ENCODE peak calls at places on chromosomes 4 and X, in five cellular contexts. E is GM06990, S is GM10248, L is thoracic aorta, F is IMR-90. Y is an unnamed sample.

GRCh38 chr4:176277162-176277904 is 8.3 kb upstream of the ASB5 start:
- DNase-seq in L (no peak), E (no peak), S (peak; percentile 34), F (peak; percentile 71), Y (peak; percentile 38)

GRCh38 chr4:32163125-32163524 is 1443.0 kb downstream of the PCDH7 start:
- DNase-seq in F (no peak), S (no peak), E (no peak), L (no peak), Y (no peak)

GRCh38 chr4:183987987-183988392 is 82.9 kb downstream of the STOX2 start:
- DNase-seq in L (peak; percentile 43), F (peak; percentile 95), E (no peak), S (no peak), Y (no peak)

GRCh38 chrX:24465524-24465850 is 401 bp downstream of the PDK3 start:
- DNase-seq in S (no peak), F (no peak), L (no peak), E (no peak), Y (peak; percentile 4)

GRCh38 chrX:30302957-30303356 is 6.2 kb downstream of the NR0B1 start:
- DNase-seq in S (no peak), L (no peak), E (no peak), F (no peak), Y (no peak)

GRCh38 chr4:88610771-88611170 is 18.5 kb downstream of the HERC3 start:
- DNase-seq in L (peak; percentile 41), F (peak; percentile 31), E (no peak), S (no peak), Y (no peak)

GRCh38 chrX:76454456-76454927 is 27.0 kb downstream of the MAGEE1 start:
- DNase-seq in F (peak; percentile 9), S (no peak), E (peak; percentile 7), L (no peak), Y (peak; percentile 5)

GRCh38 chr4:155906554-155907247 is 3.2 kb downstream of the TDO2 start:
- DNase-seq in L (no peak), S (no peak), E (no peak), F (peak; percentile 99), Y (no peak)

GRCh38 chr4:73816814-73817213 is 19.7 kb upstream of the CXCL6 start:
- DNase-seq in E (no peak), L (no peak), S (no peak), F (peak; percentile 89), Y (no peak)

DNA sequence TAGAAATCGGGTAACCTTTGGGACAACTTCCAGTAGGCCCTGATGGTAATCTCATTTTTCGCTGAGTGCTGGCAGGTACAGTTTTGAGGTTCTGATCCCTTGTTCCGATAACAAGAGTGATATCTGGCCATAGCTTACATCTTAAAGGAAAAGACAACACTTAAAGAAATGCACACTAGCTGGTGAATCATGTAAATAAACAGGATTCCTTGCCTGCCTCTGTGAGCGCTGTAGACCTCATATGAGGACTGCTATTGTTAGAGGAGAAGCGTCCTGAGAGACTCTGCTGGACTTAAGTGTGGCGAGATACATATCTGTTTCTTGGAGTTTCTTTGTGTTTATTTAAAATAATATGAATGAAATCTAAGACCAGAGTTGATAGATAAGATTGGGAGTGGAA is 149.3 kb upstream of the SLC4A4 start:
- DNase-seq in F (peak; percentile 86), E (no peak), S (no peak), L (no peak), Y (no peak)
- TF ChIP-seq CTCF in F (peak; percentile 42), E (no peak), S (no peak), L (no peak), Y (no peak)

DNA sequence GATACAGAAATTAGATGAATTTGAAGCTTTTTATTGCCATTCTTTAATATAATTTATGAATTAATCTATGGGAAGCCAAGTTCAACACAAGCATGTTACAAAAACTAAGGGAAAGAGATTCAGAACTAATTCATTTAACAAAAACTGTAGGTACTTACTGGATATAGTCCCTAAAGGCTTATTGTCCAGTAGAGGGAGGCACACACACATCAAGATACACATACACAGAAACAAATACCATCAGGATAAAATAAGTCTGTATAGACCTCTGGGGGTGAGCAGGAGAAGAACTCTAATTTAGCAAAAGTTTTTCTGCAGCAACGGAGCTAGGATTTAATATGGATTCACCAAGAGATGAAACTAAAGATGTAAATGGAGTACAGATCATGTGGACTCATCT is 83.0 kb upstream of the IL13RA1 start:
- DNase-seq in L (no peak), S (no peak), F (peak; percentile 68), E (no peak), Y (peak; percentile 1)
- TF ChIP-seq CTCF in L (no peak), S (peak; percentile 16), F (peak; percentile 63), E (peak; percentile 25), Y (no peak)

DNA sequence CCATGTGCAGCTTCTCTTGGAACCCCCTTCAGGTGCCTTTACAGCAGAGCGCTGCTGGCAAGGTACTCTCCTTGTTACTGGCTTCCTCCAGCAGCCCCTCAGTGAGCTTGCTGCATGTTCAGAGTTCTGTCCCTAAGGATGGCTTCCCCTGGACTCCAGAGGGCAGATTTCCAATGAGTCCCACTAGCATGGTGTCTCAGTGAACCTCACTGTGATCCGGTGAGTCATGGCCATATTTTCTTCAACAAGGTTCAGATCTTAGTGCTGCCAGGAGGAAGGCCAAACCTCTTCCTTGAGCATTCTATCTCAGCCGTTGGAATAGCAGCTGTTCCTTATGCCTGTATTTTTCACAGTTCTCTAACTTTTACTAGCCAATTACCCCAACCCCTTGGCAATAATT is 98.8 kb downstream of the CASK start:
- DNase-seq in S (no peak), E (no peak), L (no peak), F (peak; percentile 71), Y (no peak)
- TF ChIP-seq CTCF in S (no peak), E (no peak), L (no peak), F (no peak), Y (no peak)

DNA sequence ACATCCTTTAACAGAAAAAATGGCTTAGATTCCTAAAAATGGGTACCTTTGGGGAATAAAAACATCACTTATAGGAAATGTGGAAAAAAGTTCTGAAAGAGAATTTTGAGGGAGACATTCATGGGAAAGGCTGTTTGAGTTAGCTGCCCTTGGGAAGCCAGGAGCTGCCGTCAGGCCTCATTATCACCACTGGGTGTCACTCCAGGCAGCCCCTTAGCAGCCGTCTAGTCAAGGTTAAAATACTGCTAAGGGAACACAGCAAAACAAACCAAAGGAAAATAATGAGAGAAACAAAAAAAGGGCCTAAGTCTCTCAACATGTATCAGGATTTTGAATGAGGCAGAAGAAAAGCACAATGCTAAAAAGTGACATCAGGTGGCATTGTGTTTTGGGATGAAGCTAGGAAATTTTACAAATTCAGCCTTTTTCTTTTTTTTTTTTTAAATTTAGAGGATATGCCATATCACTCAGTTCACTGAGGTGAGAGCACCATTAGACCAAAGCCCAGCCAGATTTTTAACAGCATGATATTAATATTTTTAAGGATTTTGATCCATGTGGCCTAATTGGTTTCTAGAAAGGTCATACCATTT is 235.3 kb downstream of the GPAT3 start:
- DNase-seq in S (peak; percentile 14), L (no peak), E (no peak), F (peak; percentile 60), Y (peak; percentile 23)
- TF ChIP-seq CTCF in S (peak; percentile 45), L (no peak), E (peak; percentile 67), F (peak; percentile 88), Y (no peak)

GRCh38 chrX:109632906-109633504 is 8.0 kb upstream of the KCNE5 start:
- DNase-seq in F (peak; percentile 26), S (no peak), E (no peak), L (no peak), Y (peak; percentile 15)

GRCh38 chrX:109638158-109638557 is 13.2 kb upstream of the KCNE5 start:
- DNase-seq in L (no peak), S (no peak), F (no peak), E (no peak), Y (no peak)

GRCh38 chrX:109629310-109629709 is 4.3 kb upstream of the KCNE5 start:
- DNase-seq in F (no peak), E (no peak), L (no peak), S (no peak), Y (no peak)

GRCh38 chrX:109635151-109635550 is 10.2 kb upstream of the KCNE5 start:
- DNase-seq in F (peak; percentile 5), S (no peak), L (no peak), E (no peak), Y (peak; percentile 15)
- TF ChIP-seq CTCF in F (peak; percentile 41), S (peak; percentile 21), L (no peak), E (peak; percentile 62), Y (peak; percentile 20)

DNA sequence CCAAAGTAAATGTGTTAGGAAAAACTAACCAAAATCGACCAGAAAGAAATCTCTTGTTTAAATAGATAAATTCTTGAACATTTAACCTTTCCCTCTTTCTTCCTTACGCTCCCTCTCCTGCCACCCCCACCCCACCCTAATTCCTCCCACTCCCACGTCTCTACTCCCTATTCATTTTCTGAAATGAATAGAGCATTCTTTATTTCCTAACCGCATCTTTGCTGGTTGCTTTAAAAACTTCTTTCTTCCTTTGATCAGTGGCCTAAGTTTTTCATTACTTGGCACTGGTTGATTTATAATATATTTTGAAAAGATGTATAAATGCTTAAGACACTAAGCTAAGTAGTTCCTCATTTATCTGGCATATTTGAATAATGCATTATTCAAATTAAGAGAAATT is 33.9 kb downstream of the BMPR1B start:
- DNase-seq in E (no peak), L (no peak), F (no peak), S (no peak), Y (no peak)
- TF ChIP-seq CTCF in E (no peak), L (no peak), F (no peak), S (no peak), Y (no peak)

Y was measured in GM20000.